ENCODE peak calls at places on chromosomes 1 and 21, in six cellular contexts. A is thoracic aorta, K is cardiac muscle cell, E is SK-N-SH, D is upper lobe of right lung, X is RWPE2. B is an unnamed sample.
A peak's percentile ranks its signal among the peaks of the same experiment; 100 is the strongest.

GRCh38 chr1:209567788-209568187 is 15.7 kb upstream of the CAMK1G start:
- DNase-seq in A (no peak), K (peak; percentile 41), X (peak; percentile 44), D (no peak), E (no peak), B (no peak)

GRCh38 chr1:219174672-219175564 is 1.2 kb downstream of the LYPLAL1 start:
- DNase-seq in X (no peak), K (peak; percentile 91), A (no peak), E (no peak), D (no peak), B (peak; percentile 30)

GRCh38 chr1:111507411-111508201 is 4.2 kb upstream of the ADORA3 start:
- DNase-seq in A (no peak), D (peak; percentile 90), E (peak; percentile 57), X (no peak), K (peak; percentile 86), B (peak; percentile 85)

GRCh38 chr21:45583831-45584509 is 41.7 kb upstream of the SLC19A1 start:
- DNase-seq in E (no peak), K (no peak), X (no peak), A (no peak), D (peak; percentile 53), B (peak; percentile 1)

GRCh38 chr1:15739745-15740144 is 2.6 kb upstream of the TMEM82 start:
- DNase-seq in K (no peak), E (no peak), A (no peak), X (no peak), D (no peak), B (peak; percentile 49)

GRCh38 chr21:43703068-43703880 is 15.7 kb upstream of the PDXK start:
- DNase-seq in A (no peak), X (no peak), D (no peak), K (peak; percentile 88), E (peak; percentile 48), B (peak; percentile 65)

GRCh38 chr1:52654063-52654462 is 21.1 kb downstream of the SHISAL2A start:
- DNase-seq in K (no peak), D (no peak), A (no peak), X (no peak), E (no peak), B (no peak)

GRCh38 chr1:154964359-154964758 is 2.8 kb upstream of the PYGO2 start:
- DNase-seq in K (no peak), A (no peak), X (no peak), E (no peak), D (no peak), B (no peak)

GRCh38 chr1:42144336-42145189 is 8.6 kb upstream of the GUCA2B start:
- DNase-seq in K (no peak), A (no peak), E (no peak), D (peak; percentile 27), X (no peak), B (peak; percentile 37)

GRCh38 chr1:159889821-159890252 is 10.1 kb downstream of the CFAP45 start:
- DNase-seq in X (no peak), E (peak; percentile 39), D (no peak), K (peak; percentile 90), A (no peak), B (no peak)

GRCh38 chr1:244962140-244962539 is 97.8 kb upstream of the HNRNPU start:
- DNase-seq in E (no peak), K (no peak), D (no peak), A (no peak), X (no peak), B (no peak)

GRCh38 chr1:184595609-184596008 is 159.0 kb downstream of the EDEM3 start:
- DNase-seq in K (peak; percentile 56), E (no peak), D (no peak), A (no peak), X (no peak), B (no peak)

GRCh38 chr1:161153682-161154337 is at the start of gene UFC1:
- DNase-seq in X (peak; percentile 79), D (peak; percentile 88), E (peak; percentile 79), A (peak; percentile 44), K (peak; percentile 94), B (peak; percentile 89)

GRCh38 chr1:158931055-158931737 is at the start of gene PYHIN1:
- DNase-seq in D (no peak), K (no peak), A (no peak), E (no peak), X (no peak), B (no peak)

GRCh38 chr21:20419780-20420179 is 578.4 kb upstream of the NCAM2 start:
- DNase-seq in X (no peak), D (no peak), E (no peak), A (no peak), K (no peak), B (no peak)

GRCh38 chr1:233998926-233999325 is 94.5 kb downstream of the SLC35F3 start:
- DNase-seq in D (no peak), X (no peak), A (no peak), E (no peak), K (no peak), B (peak; percentile 53)

GRCh38 chr1:2135425-2135824 is 59.1 kb downstream of the FAAP20 start:
- DNase-seq in D (peak; percentile 91), A (no peak), X (peak; percentile 79), E (peak; percentile 69), K (peak; percentile 85), B (no peak)

GRCh38 chr1:183087001-183087400 is 63.8 kb downstream of the LAMC1 start:
- DNase-seq in X (no peak), E (no peak), K (no peak), A (no peak), D (no peak), B (no peak)

GRCh38 chr21:44874497-44875331 is 1.2 kb upstream of the PTTG1IP start:
- DNase-seq in D (peak; percentile 86), A (peak; percentile 23), K (peak; percentile 50), X (no peak), E (no peak), B (no peak)

GRCh38 chr1:21662426-21663250 is 6.5 kb downstream of the RAP1GAP start:
- DNase-seq in D (peak; percentile 32), K (no peak), X (no peak), A (no peak), E (no peak), B (no peak)

GRCh38 chr1:183877321-183877720 is 72.4 kb downstream of the RGL1 start:
- DNase-seq in K (peak; percentile 86), E (no peak), X (no peak), D (peak; percentile 68), A (no peak), B (no peak)

GRCh38 chr1:154784924-154785531 is 85.1 kb downstream of the KCNN3 start:
- DNase-seq in A (no peak), K (peak; percentile 14), E (no peak), D (no peak), X (no peak), B (no peak)

GRCh38 chr1:183137782-183138181 is 48.3 kb upstream of the LAMC2 start:
- DNase-seq in E (no peak), D (no peak), X (no peak), K (peak; percentile 37), A (no peak), B (no peak)

GRCh38 chr1:37797750-37798345 is 4.2 kb downstream of the MANEAL start:
- DNase-seq in A (no peak), E (no peak), D (peak; percentile 19), K (peak; percentile 67), X (no peak), B (no peak)

GRCh38 chr1:10980841-10981727 is 31.4 kb upstream of the TARDBP start:
- DNase-seq in A (no peak), X (no peak), D (no peak), K (peak; percentile 52), E (no peak), B (no peak)

GRCh38 chr1:177800386-177801058 is 169.3 kb downstream of the SEC16B start:
- DNase-seq in E (no peak), A (no peak), X (no peak), D (no peak), K (no peak), B (no peak)

DNA sequence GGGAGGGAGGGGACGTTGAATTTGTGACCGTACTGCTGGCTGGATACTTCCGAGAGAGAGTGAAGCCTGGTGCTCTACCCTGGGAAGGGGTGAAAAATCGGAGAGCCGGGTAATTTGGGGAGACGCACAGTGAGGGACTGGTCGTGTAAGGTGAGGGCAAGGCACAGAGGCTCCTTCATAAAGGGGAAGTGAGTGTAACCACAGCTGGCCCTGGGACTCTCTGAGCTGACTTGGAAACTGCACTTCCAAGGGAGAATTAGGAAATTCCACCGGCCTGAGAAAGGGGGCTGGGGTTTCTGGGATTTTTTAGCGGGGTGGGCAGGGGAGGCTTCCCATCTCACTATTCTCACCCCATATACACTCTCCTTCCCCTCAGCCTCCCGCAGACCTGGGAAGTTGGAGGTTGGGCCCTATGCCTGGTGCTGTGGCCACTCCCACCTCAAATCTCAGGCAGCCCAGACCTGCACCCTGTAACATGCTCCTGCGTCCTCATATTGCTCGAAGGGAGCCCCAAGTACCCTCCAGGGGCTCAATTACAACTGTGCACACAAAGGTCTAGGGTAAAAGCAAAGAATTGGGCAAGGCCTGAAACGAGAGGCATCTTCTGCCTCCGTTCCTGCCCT is 88.2 kb upstream of the IPO9 start:
- DNase-seq in E (no peak), D (no peak), K (peak; percentile 44), A (no peak), X (no peak), B (no peak)
- H3K27ac ChIP-seq in E (peak overlapping the region; percentile 98), D (peak overlapping the region; percentile 42), K (peak overlapping the region; percentile 100), A (peak overlapping the region; percentile 91), X (peak overlapping the region; percentile 84), B (no peak overlapping the region)

GRCh38 chr21:36147891-36148290 is 8.7 kb upstream of the DOP1B start:
- DNase-seq in K (no peak), A (no peak), E (no peak), D (no peak), X (no peak), B (no peak)

GRCh38 chr21:36148886-36149285 is 7.7 kb upstream of the DOP1B start:
- DNase-seq in A (no peak), K (no peak), X (no peak), E (no peak), D (no peak), B (no peak)

GRCh38 chr21:36145259-36145658 is 10.4 kb downstream of the CBR3 start:
- DNase-seq in E (no peak), D (no peak), K (no peak), A (no peak), X (no peak), B (no peak)

GRCh38 chr21:36150192-36150711 is 6.4 kb upstream of the DOP1B start:
- DNase-seq in A (no peak), K (peak; percentile 71), X (no peak), E (no peak), D (no peak), B (no peak)

DNA sequence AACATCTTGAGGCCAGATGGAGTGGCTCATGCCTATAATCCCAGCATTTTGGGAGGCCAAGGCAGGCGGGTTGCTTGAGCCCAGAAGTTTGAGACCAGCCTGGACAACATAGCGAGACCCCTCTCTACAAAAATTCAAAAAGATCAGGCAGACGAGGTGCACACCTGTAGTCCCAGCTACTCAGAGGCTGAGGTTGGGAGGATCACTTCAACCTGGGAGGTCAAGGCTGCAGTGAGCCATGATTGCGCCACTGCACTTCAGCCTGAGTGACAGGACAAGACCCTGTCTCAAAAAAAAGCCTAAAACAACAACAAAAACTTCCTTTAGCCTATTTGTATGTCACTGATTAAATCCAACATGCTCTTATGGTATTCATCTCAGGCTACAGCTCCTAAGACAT is 6.8 kb upstream of the DOP1B start:
- DNase-seq in A (no peak), E (no peak), X (no peak), K (no peak), D (peak; percentile 77), B (no peak)
- H3K36me3 ChIP-seq in A (no peaks in the 10 kb centered on the region), E (no peaks in the 10 kb centered on the region), X (no peaks in the 10 kb centered on the region), K (no peaks in the 10 kb centered on the region), D (no peaks in the 10 kb centered on the region), B (no peaks in the 10 kb centered on the region)

GRCh38 chr1:193749868-193750267 is 563.5 kb upstream of the B3GALT2 start:
- DNase-seq in E (no peak), D (no peak), X (no peak), A (no peak), K (no peak), B (no peak)
- H3K27ac ChIP-seq in E (no peak overlapping the region), D (no peak overlapping the region), X (no peak overlapping the region), A (no peak overlapping the region), K (no peak overlapping the region), B (no peak overlapping the region)

GRCh38 chr21:41780337-41781046 is 13.6 kb upstream of the RIPK4 start:
- DNase-seq in D (no peak), E (no peak), K (no peak), A (no peak), X (no peak), B (no peak)
- H3K36me3 ChIP-seq in D (no peaks in the 10 kb centered on the region), E (no peaks in the 10 kb centered on the region), K (no peaks in the 10 kb centered on the region), A (no peaks in the 10 kb centered on the region), X (no peaks in the 10 kb centered on the region), B (no peaks in the 10 kb centered on the region)

B was measured in WERI-Rb-1.